ENCODE peak calls at places on chromosomes 16 and 17, in seven cellular contexts. B, P, S, E, W, O and C are unnamed samples.

GRCh38 chr17:49403514-49404289 is 11.0 kb downstream of the PHB1 start:
- DNase-seq in B (no peak), E (no peak), S (no peak), O (no peak), P (no peak), W (no peak), C (no peak)

GRCh38 chr17:31533546-31534155 is 142.2 kb downstream of the RAB11FIP4 start:
- DNase-seq in S (no peak), B (peak; percentile 70), E (no peak), O (peak; percentile 45), P (no peak), W (no peak), C (peak; percentile 42)

GRCh38 chr17:78962345-78962983 is 17.3 kb downstream of the LGALS3BP start:
- DNase-seq in P (no peak), B (peak; percentile 59), S (no peak), E (no peak), W (no peak), O (peak; percentile 57), C (no peak)

GRCh38 chr17:36627101-36627500 is 25.7 kb downstream of the MRM1 start:
- DNase-seq in P (no peak), E (no peak), W (no peak), B (no peak), S (no peak), O (no peak), C (no peak)

GRCh38 chr17:45729284-45729907 is 54.7 kb upstream of the CRHR1 start:
- DNase-seq in P (no peak), B (no peak), E (no peak), O (no peak), S (no peak), W (no peak), C (no peak)

GRCh38 chr17:76157759-76158158 is 16.7 kb upstream of the FOXJ1 start:
- DNase-seq in B (no peak), O (no peak), P (no peak), E (no peak), S (no peak), W (no peak), C (no peak)

GRCh38 chr17:80106751-80107150 is 5.4 kb downstream of the GAA start:
- DNase-seq in W (no peak), B (no peak), P (no peak), S (no peak), E (no peak), O (no peak), C (no peak)

GRCh38 chr16:87851601-87852000 is 17.7 kb downstream of the SLC7A5 start:
- DNase-seq in S (no peak), P (no peak), E (no peak), B (no peak), O (no peak), W (no peak), C (no peak)

GRCh38 chr16:12551946-12552345 is 251.7 kb downstream of the CPPED1 start:
- DNase-seq in O (no peak), W (no peak), E (no peak), B (no peak), P (no peak), S (no peak), C (no peak)

GRCh38 chr16:20792216-20792615 is 14.1 kb downstream of the ERI2 start:
- DNase-seq in O (no peak), P (no peak), E (no peak), B (no peak), W (no peak), S (no peak), C (no peak)

GRCh38 chr16:4021070-4021779 is 95.0 kb downstream of the ADCY9 start:
- DNase-seq in W (no peak), S (no peak), E (no peak), B (no peak), P (peak; percentile 13), O (peak; percentile 25), C (no peak)

GRCh38 chr17:80619535-80620235 is 75.0 kb downstream of the RPTOR start:
- DNase-seq in B (no peak), W (no peak), S (no peak), P (no peak), O (peak; percentile 39), E (no peak), C (no peak)

GRCh38 chr17:15914400-15915165 is 30.3 kb upstream of the ADORA2B start:
- DNase-seq in W (no peak), E (no peak), B (peak; percentile 87), P (no peak), O (no peak), S (no peak), C (no peak)

GRCh38 chr16:2035431-2036199 is 8.9 kb downstream of the NHERF2 start:
- DNase-seq in O (peak; percentile 84), B (no peak), W (no peak), E (peak; percentile 74), S (no peak), P (no peak), C (peak; percentile 75)

GRCh38 chr16:1338119-1338730 is 4.8 kb downstream of the BAIAP3 start:
- DNase-seq in S (no peak), O (peak; percentile 52), W (no peak), P (peak; percentile 69), B (peak; percentile 28), E (no peak), C (peak; percentile 68)

GRCh38 chr16:67449739-67450138 is 18.8 kb downstream of the HSD11B2 start:
- DNase-seq in B (no peak), W (no peak), P (no peak), E (peak; percentile 52), O (no peak), S (no peak), C (no peak)

GRCh38 chr16:11619327-11619851 is 32.7 kb upstream of the LITAF start:
- DNase-seq in O (no peak), E (no peak), S (no peak), W (peak; percentile 48), B (peak; percentile 59), P (peak; percentile 52), C (no peak)

GRCh38 chr17:72118588-72119279 is 2.1 kb upstream of the SOX9 start:
- DNase-seq in P (no peak), B (peak; percentile 49), S (no peak), W (peak; percentile 5), O (peak; percentile 84), E (peak; percentile 36), C (peak; percentile 74)

GRCh38 chr16:54952195-54952594 is 21.5 kb downstream of the IRX5 start:
- DNase-seq in B (no peak), W (no peak), S (no peak), E (no peak), O (no peak), P (no peak), C (no peak)

GRCh38 chr17:83198366-83199341 is 119.2 kb downstream of the METRNL start:
- DNase-seq in P (peak; percentile 33), S (no peak), B (peak; percentile 52), O (no peak), W (no peak), E (peak; percentile 15), C (no peak)

GRCh38 chr16:70767377-70768204 is 33.4 kb downstream of the VAC14 start:
- DNase-seq in E (no peak), P (no peak), B (peak; percentile 13), O (no peak), S (no peak), W (no peak), C (no peak)

GRCh38 chr17:62757518-62757951 is 50.6 kb downstream of the MARCHF10 start:
- DNase-seq in E (no peak), W (no peak), B (no peak), O (no peak), P (no peak), S (no peak), C (no peak)

GRCh38 chr16:1439058-1439698 is 5.2 kb downstream of the CCDC154 start:
- DNase-seq in W (no peak), S (no peak), E (no peak), B (no peak), P (no peak), O (no peak), C (no peak)

GRCh38 chr17:35846055-35846809 is 22.5 kb downstream of the HEATR9 start:
- DNase-seq in P (no peak), W (no peak), B (no peak), O (no peak), S (no peak), E (no peak), C (no peak)

GRCh38 chr17:1362964-1363363 is 37.1 kb downstream of the YWHAE start:
- DNase-seq in E (no peak), O (no peak), S (no peak), P (peak; percentile 59), B (peak; percentile 79), W (no peak), C (no peak)

GRCh38 chr16:57634171-57634570 is 5.7 kb downstream of the ADGRG1 start:
- DNase-seq in P (no peak), S (no peak), W (no peak), E (no peak), O (no peak), B (no peak), C (no peak)

GRCh38 chr16:3470723-3471122 is 24.6 kb downstream of the C16orf90 start:
- DNase-seq in P (no peak), O (no peak), B (no peak), W (no peak), E (no peak), S (no peak), C (no peak)